ENCODE peak calls at places on chromosomes 7 and 10, in five cellular contexts. C is activated CD8-positive, alpha-beta T cell treated with anti-CD3 and anti-CD28 coated beads for 36 hours; U is PC-3; T is HFFc6; Y is OCI-LY7. H is an unnamed sample.

GRCh38 chr10:13115832-13116793 is 16.1 kb downstream of the OPTN start:
- DNase-seq in C (no peak), U (no peak), T (no peak), Y (no peak), H (no peak)

GRCh38 chr10:112963835-112964234 is 13.8 kb downstream of the TCF7L2 start:
- DNase-seq in C (no peak), U (peak; percentile 41), T (no peak), Y (no peak), H (no peak)

GRCh38 chr7:92674379-92674778 is 84.2 kb upstream of the FAM133B start:
- DNase-seq in C (no peak), U (no peak), T (no peak), Y (peak; percentile 78), H (no peak)

GRCh38 chr7:41383596-41383995 is 319.3 kb downstream of the INHBA start:
- DNase-seq in C (no peak), U (no peak), T (no peak), Y (no peak), H (no peak)

GRCh38 chr7:26420600-26420999 is 128.9 kb downstream of the SNX10 start:
- DNase-seq in C (no peak), U (no peak), T (no peak), Y (no peak), H (no peak)

GRCh38 chr10:100670828-100671479 is 74.4 kb upstream of the PAX2 start:
- DNase-seq in C (peak; percentile 67), U (peak; percentile 41), T (no peak), Y (peak; percentile 47), H (no peak)

GRCh38 chr7:142355328-142355727 is 97.5 kb upstream of the PRSS58 start:
- DNase-seq in C (no peak), U (peak; percentile 75), T (peak; percentile 60), Y (no peak), H (no peak)

GRCh38 chr7:128094111-128094570 is 62.9 kb upstream of the LRRC4 start:
- DNase-seq in C (no peak), U (no peak), T (no peak), Y (no peak), H (no peak)

GRCh38 chr10:22335204-22335956 is 9.9 kb upstream of the SPAG6 start:
- DNase-seq in C (peak; percentile 79), U (peak; percentile 26), T (no peak), Y (no peak), H (peak; percentile 80)

GRCh38 chr10:1360581-1361164 is 304.5 kb downstream of the WDR37 start:
- DNase-seq in C (no peak), U (no peak), T (no peak), Y (no peak), H (no peak)

GRCh38 chr7:25951414-25952276 is 200.4 kb upstream of the NFE2L3 start:
- DNase-seq in C (no peak), U (no peak), T (no peak), Y (no peak), H (no peak)

GRCh38 chr10:33274096-33274785 is 60.2 kb downstream of the NRP1 start:
- DNase-seq in C (no peak), U (peak; percentile 77), T (peak; percentile 21), Y (no peak), H (no peak)

GRCh38 chr7:82906502-82906901 is 256.2 kb downstream of the PCLO start:
- DNase-seq in C (no peak), U (no peak), T (no peak), Y (no peak), H (no peak)

GRCh38 chr7:141073173-141073640 is 657 bp upstream of the TMEM178B start:
- DNase-seq in C (peak; percentile 26), U (peak; percentile 7), T (no peak), Y (no peak), H (no peak)

GRCh38 chr7:28700790-28701203 is 257.3 kb downstream of the TRIL start:
- DNase-seq in C (no peak), U (no peak), T (no peak), Y (no peak), H (no peak)

DNA sequence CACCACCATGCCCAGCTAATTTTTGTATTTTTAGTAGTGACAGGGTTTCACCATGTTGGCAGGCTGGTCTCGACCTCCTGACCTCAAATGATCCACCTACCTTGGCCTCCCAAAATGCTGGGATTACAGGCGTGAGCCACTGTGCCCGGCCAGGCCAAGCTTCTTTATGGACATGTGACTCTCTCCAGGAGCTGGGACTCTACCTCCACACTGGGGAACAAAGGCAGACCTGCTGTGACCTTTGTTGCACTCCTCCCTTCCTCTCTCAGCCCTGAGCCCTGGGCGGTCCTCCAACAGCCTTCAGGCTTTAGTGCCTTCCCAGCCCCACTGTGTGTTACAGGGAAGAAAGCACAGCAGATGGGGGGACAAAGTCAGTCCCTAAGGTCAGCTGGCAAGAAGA is 55.0 kb upstream of the DUSP5 start:
- DNase-seq in C (no peak), U (no peak), T (no peak), Y (no peak), H (peak; percentile 40)
- TF ChIP-seq CTCF in C (no peak), U (no peak), T (no peak), Y (no peak), H (no peak)

GRCh38 chr7:21507627-21508343 is 35.1 kb upstream of the DNAH11 start:
- DNase-seq in C (peak; percentile 51), U (peak; percentile 74), T (peak; percentile 39), Y (peak; percentile 11), H (no peak)
- TF ChIP-seq CTCF in C (peak; percentile 67), U (peak; percentile 86), T (peak; percentile 89), Y (peak; percentile 72), H (peak; percentile 29)

GRCh38 chr10:82796510-82796909 is 921.5 kb downstream of the NRG3 start:
- DNase-seq in C (no peak), U (no peak), T (no peak), Y (peak; percentile 4), H (no peak)
- TF ChIP-seq CTCF in C (peak; percentile 14), U (peak; percentile 43), T (peak; percentile 76), Y (peak; percentile 76), H (peak; percentile 48)

GRCh38 chr10:131142446-131143380 is 168.8 kb downstream of the TCERG1L start:
- DNase-seq in C (no peak), U (no peak), T (no peak), Y (no peak), H (no peak)
- TF ChIP-seq CTCF in C (no peak), U (no peak), T (no peak), Y (no peak), H (no peak)

DNA sequence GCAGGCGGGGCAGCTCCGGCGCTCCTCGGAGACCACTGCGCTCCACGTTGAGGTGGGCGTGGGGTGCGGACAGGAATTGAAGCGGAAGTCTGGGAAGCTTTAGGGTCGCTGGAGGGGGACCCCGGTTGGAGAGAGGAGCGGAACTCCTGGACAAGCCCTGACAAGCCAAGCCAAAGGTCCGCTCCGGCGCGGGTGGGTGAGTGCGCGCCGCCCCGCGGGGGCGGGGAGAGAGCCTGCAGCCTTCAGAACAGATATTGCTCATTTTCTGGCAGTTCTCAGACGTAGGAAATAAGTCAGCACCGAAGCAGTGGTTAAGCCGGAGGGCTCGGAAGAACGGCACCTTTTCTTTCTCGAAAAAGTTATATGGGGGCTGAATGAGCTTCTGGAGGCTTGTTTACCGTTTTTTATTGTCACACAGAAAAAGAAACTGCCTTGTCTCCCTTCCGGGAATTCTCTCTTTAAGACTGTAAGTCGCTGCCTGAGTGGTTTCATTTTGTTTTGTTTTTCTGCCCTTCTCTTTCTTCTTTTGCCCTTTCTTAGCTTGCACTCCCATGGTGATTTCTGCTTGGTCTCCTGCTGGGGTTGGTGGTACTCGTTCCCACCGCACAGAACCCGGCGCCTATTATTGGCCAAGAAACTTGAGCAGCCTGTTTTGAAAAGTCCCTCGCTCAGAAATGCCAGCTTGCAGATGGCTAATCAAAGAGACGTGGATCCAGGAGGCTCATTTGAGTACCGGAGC is 732 bp downstream of the FAS start:
- DNase-seq in C (peak; percentile 87), U (peak; percentile 61), T (peak; percentile 33), Y (peak; percentile 64), H (peak; percentile 87)
- TF ChIP-seq CTCF in C (no peak), U (no peak), T (peak; percentile 27), Y (peak; percentile 48), H (no peak)

H was measured in ascending aorta.